ENCODE peak calls at places on chromosomes 16 and 17, in ten cellular contexts. C is left ventricle myocardium superior; L is retina; N is stimulated activated CD8-positive, alpha-beta memory T cell treated with anti-CD3 and anti-CD28 coated beads, Interleukin-7, amount 100 ng/mL, for 1 hour; P is effector memory CD8-positive, alpha-beta T cell; E is nephron progenitor cell; U is naive thymus-derived CD4-positive, alpha-beta T cell; M is tibial nerve; K is MG63; J is HuH-7. H is an unnamed sample.

GRCh38 chr16:75385507-75386152 is 47.7 kb downstream of the CFDP1 start:
- DNase-seq in C (no peak), L (no peak), N (no peak), P (no peak), E (no peak), U (peak; percentile 54), M (peak; percentile 57), K (no peak), J (peak; percentile 30), H (peak; percentile 21)

GRCh38 chr17:77466140-77466539 is 325.4 kb downstream of the SEC14L1 start:
- DNase-seq in C (peak; percentile 37), L (peak; percentile 83), N (no peak), P (no peak), E (peak; percentile 59), U (no peak), M (no peak), K (no peak), J (no peak), H (no peak)

GRCh38 chr16:30010817-30011504 is at the start of gene DOC2A:
- DNase-seq in C (no peak), L (peak; percentile 74), N (no peak), P (no peak), E (peak; percentile 72), U (no peak), M (no peak), K (peak; percentile 46), J (no peak), H (no peak)

GRCh38 chr17:67055041-67055443 is 10.7 kb downstream of the CACNG1 start:
- DNase-seq in C (no peak), L (no peak), N (no peak), P (no peak), E (no peak), U (no peak), M (no peak), K (no peak), J (no peak), H (no peak)

GRCh38 chr17:10352866-10353265 is 19.9 kb downstream of the MYH13 start:
- DNase-seq in C (no peak), L (no peak), N (no peak), P (no peak), E (no peak), U (no peak), M (no peak), K (no peak), J (no peak), H (no peak)

GRCh38 chr16:1102921-1103648 is 7.0 kb upstream of the C1QTNF8 start:
- DNase-seq in C (peak; percentile 84), L (peak; percentile 82), N (peak; percentile 55), P (peak; percentile 74), E (peak; percentile 91), U (peak; percentile 58), M (peak; percentile 31), K (peak; percentile 64), J (peak; percentile 74), H (no peak)

GRCh38 chr17:5816491-5816890 is 232.2 kb upstream of the NLRP1 start:
- DNase-seq in C (no peak), L (no peak), N (no peak), P (no peak), E (no peak), U (no peak), M (no peak), K (no peak), J (no peak), H (no peak)

GRCh38 chr16:28218109-28218508 is 6.3 kb upstream of the XPO6 start:
- DNase-seq in C (no peak), L (no peak), N (peak; percentile 24), P (peak; percentile 64), E (no peak), U (peak; percentile 72), M (no peak), K (peak; percentile 53), J (peak; percentile 52), H (peak; percentile 49)

GRCh38 chr17:17749921-17750320 is 68.7 kb downstream of the RAI1 start:
- DNase-seq in C (no peak), L (peak; percentile 83), N (no peak), P (peak; percentile 51), E (peak; percentile 74), U (peak; percentile 48), M (peak; percentile 40), K (peak; percentile 14), J (peak; percentile 82), H (peak; percentile 75)

GRCh38 chr17:68908045-68908444 is 47.1 kb downstream of the ABCA8 start:
- DNase-seq in C (no peak), L (peak; percentile 22), N (no peak), P (no peak), E (no peak), U (no peak), M (no peak), K (no peak), J (peak; percentile 12), H (no peak)

GRCh38 chr17:39191750-39192510 is 5.5 kb downstream of the CACNB1 start:
- DNase-seq in C (no peak), L (no peak), N (no peak), P (no peak), E (no peak), U (no peak), M (no peak), K (no peak), J (no peak), H (no peak)

GRCh38 chr16:55437627-55438026 is 41.4 kb upstream of the MMP2 start:
- DNase-seq in C (no peak), L (no peak), N (no peak), P (no peak), E (no peak), U (no peak), M (peak; percentile 45), K (peak; percentile 42), J (no peak), H (no peak)

GRCh38 chr17:4807534-4808377 is 804 bp downstream of the PLD2 start:
- DNase-seq in C (peak; percentile 33), L (peak; percentile 20), N (no peak), P (no peak), E (peak; percentile 22), U (no peak), M (no peak), K (no peak), J (no peak), H (peak; percentile 44)

GRCh38 chr17:34756670-34757021 is 177.3 kb downstream of the TMEM132E start:
- DNase-seq in C (no peak), L (no peak), N (no peak), P (no peak), E (peak; percentile 74), U (no peak), M (no peak), K (peak; percentile 80), J (no peak), H (no peak)

GRCh38 chr17:46167826-46168569 is 25.2 kb downstream of the KANSL1 start:
- DNase-seq in C (no peak), L (no peak), N (no peak), P (no peak), E (no peak), U (no peak), M (no peak), K (no peak), J (peak; percentile 17), H (peak; percentile 61)

GRCh38 chr17:74610108-74610507 is 13.4 kb downstream of the CD300E start:
- DNase-seq in C (no peak), L (no peak), N (no peak), P (no peak), E (peak; percentile 45), U (no peak), M (no peak), K (no peak), J (no peak), H (no peak)

GRCh38 chr16:1676661-1677060 is 1.4 kb upstream of the JPT2 start:
- DNase-seq in C (no peak), L (no peak), N (no peak), P (no peak), E (no peak), U (no peak), M (no peak), K (no peak), J (no peak), H (no peak)

GRCh38 chr17:77212081-77212832 is 71.5 kb downstream of the SEC14L1 start:
- DNase-seq in C (no peak), L (no peak), N (no peak), P (no peak), E (no peak), U (no peak), M (no peak), K (no peak), J (no peak), H (no peak)

GRCh38 chr17:57451126-57451690 is 194.9 kb downstream of the MSI2 start:
- DNase-seq in C (no peak), L (no peak), N (no peak), P (no peak), E (no peak), U (no peak), M (no peak), K (no peak), J (no peak), H (no peak)

GRCh38 chr17:34706029-34706428 is 126.6 kb downstream of the TMEM132E start:
- DNase-seq in C (no peak), L (no peak), N (no peak), P (no peak), E (peak; percentile 82), U (no peak), M (no peak), K (no peak), J (no peak), H (no peak)

GRCh38 chr17:78645421-78646295 is 68.5 kb upstream of the DNAH17 start:
- DNase-seq in C (peak; percentile 81), L (no peak), N (no peak), P (peak; percentile 20), E (no peak), U (peak; percentile 64), M (peak; percentile 69), K (no peak), J (no peak), H (peak; percentile 90)

GRCh38 chr17:76953066-76953465 is 84.9 kb downstream of the MGAT5B start:
- DNase-seq in C (no peak), L (no peak), N (no peak), P (no peak), E (no peak), U (no peak), M (no peak), K (no peak), J (no peak), H (no peak)

H was measured in A549.